ENCODE peak calls at places on chromosomes 16 and 17, in five cellular contexts. One of them, this sample, is unnamed.

GRCh38 chr17:47967607-47968252 is 3.2 kb upstream of the CDK5RAP3 start:
- DNase-seq in H1: no peak
- DNase-seq in dorsolateral prefrontal cortex: no peak
- DNase-seq in A549: peak
- DNase-seq in heart left ventricle: no peak
- DNase-seq in this sample: no peak

GRCh38 chr16:68005786-68006286 is 6.6 kb upstream of the DPEP2 start:
- DNase-seq in H1: no peak
- DNase-seq in dorsolateral prefrontal cortex: no peak
- DNase-seq in A549: no peak
- DNase-seq in heart left ventricle: peak
- DNase-seq in this sample: peak

GRCh38 chr17:58728831-58729230 is 26.8 kb upstream of the PPM1E start:
- DNase-seq in H1: no peak
- DNase-seq in dorsolateral prefrontal cortex: no peak
- DNase-seq in A549: no peak
- DNase-seq in heart left ventricle: no peak
- DNase-seq in this sample: no peak

GRCh38 chr16:1026057-1026783 is 44.6 kb downstream of the SOX8 start:
- DNase-seq in H1: no peak
- DNase-seq in dorsolateral prefrontal cortex: peak
- DNase-seq in A549: no peak
- DNase-seq in heart left ventricle: no peak
- DNase-seq in this sample: no peak

GRCh38 chr17:51435641-51436091 is 175.3 kb downstream of the UTP18 start:
- DNase-seq in H1: peak
- DNase-seq in dorsolateral prefrontal cortex: peak
- DNase-seq in A549: peak
- DNase-seq in heart left ventricle: no peak
- DNase-seq in this sample: no peak

GRCh38 chr16:66408181-66409048 is 18.7 kb upstream of the BEAN1 start:
- DNase-seq in H1: no peak
- DNase-seq in dorsolateral prefrontal cortex: no peak
- DNase-seq in A549: peak
- DNase-seq in heart left ventricle: peak
- DNase-seq in this sample: no peak

GRCh38 chr17:42667088-42667951 is 8.2 kb downstream of the TUBG2 start:
- DNase-seq in H1: no peak
- DNase-seq in dorsolateral prefrontal cortex: no peak
- DNase-seq in A549: peak
- DNase-seq in heart left ventricle: peak
- DNase-seq in this sample: no peak

GRCh38 chr17:70251704-70252103 is 82.4 kb downstream of the KCNJ2 start:
- DNase-seq in H1: no peak
- DNase-seq in dorsolateral prefrontal cortex: no peak
- DNase-seq in A549: no peak
- DNase-seq in heart left ventricle: no peak
- DNase-seq in this sample: no peak

GRCh38 chr16:1710811-1711507 is 5.0 kb downstream of the MAPK8IP3 start:
- DNase-seq in H1: no peak
- DNase-seq in dorsolateral prefrontal cortex: no peak
- DNase-seq in A549: no peak
- DNase-seq in heart left ventricle: no peak
- DNase-seq in this sample: no peak

GRCh38 chr16:85798283-85798776 is 1.0 kb downstream of the EMC8 start:
- DNase-seq in H1: no peak
- DNase-seq in dorsolateral prefrontal cortex: no peak
- DNase-seq in A549: no peak
- DNase-seq in heart left ventricle: no peak
- DNase-seq in this sample: no peak

GRCh38 chr16:82046941-82047340 is 11.9 kb downstream of the HSD17B2 start:
- DNase-seq in H1: no peak
- DNase-seq in dorsolateral prefrontal cortex: no peak
- DNase-seq in A549: no peak
- DNase-seq in heart left ventricle: no peak
- DNase-seq in this sample: no peak

GRCh38 chr16:981695-982151 is at the start of gene SOX8:
- DNase-seq in H1: no peak
- DNase-seq in dorsolateral prefrontal cortex: no peak
- DNase-seq in A549: no peak
- DNase-seq in heart left ventricle: no peak
- DNase-seq in this sample: no peak

GRCh38 chr16:67170168-67170947 is at the start of gene NOL3:
- DNase-seq in H1: no peak
- DNase-seq in dorsolateral prefrontal cortex: peak
- DNase-seq in A549: peak
- DNase-seq in heart left ventricle: peak
- DNase-seq in this sample: peak

GRCh38 chr17:58641937-58642336 is 49.9 kb downstream of the TEX14 start:
- DNase-seq in H1: no peak
- DNase-seq in dorsolateral prefrontal cortex: no peak
- DNase-seq in A549: no peak
- DNase-seq in heart left ventricle: no peak
- DNase-seq in this sample: no peak

GRCh38 chr16:24734382-24734781 is 4.9 kb downstream of the TNRC6A start:
- DNase-seq in H1: no peak
- DNase-seq in dorsolateral prefrontal cortex: no peak
- DNase-seq in A549: no peak
- DNase-seq in heart left ventricle: no peak
- DNase-seq in this sample: no peak

GRCh38 chr16:14356064-14356463 is 274.0 kb downstream of the PARN start:
- DNase-seq in H1: no peak
- DNase-seq in dorsolateral prefrontal cortex: no peak
- DNase-seq in A549: no peak
- DNase-seq in heart left ventricle: no peak
- DNase-seq in this sample: no peak

GRCh38 chr16:14360326-14361037 is 269.6 kb downstream of the PARN start:
- DNase-seq in H1: no peak
- DNase-seq in dorsolateral prefrontal cortex: no peak
- DNase-seq in A549: no peak
- DNase-seq in heart left ventricle: no peak
- DNase-seq in this sample: no peak

GRCh38 chr16:14358697-14359305 is 271.3 kb downstream of the PARN start:
- DNase-seq in H1: no peak
- DNase-seq in dorsolateral prefrontal cortex: no peak
- DNase-seq in A549: no peak
- DNase-seq in heart left ventricle: no peak
- DNase-seq in this sample: no peak

GRCh38 chr16:14354561-14355351 is 275.3 kb downstream of the PARN start:
- DNase-seq in H1: no peak
- DNase-seq in dorsolateral prefrontal cortex: no peak
- DNase-seq in A549: peak
- DNase-seq in heart left ventricle: no peak
- DNase-seq in this sample: no peak

GRCh38 chr16:14357328-14357727 is 272.7 kb downstream of the PARN start:
- DNase-seq in H1: no peak
- DNase-seq in dorsolateral prefrontal cortex: no peak
- DNase-seq in A549: no peak
- DNase-seq in heart left ventricle: no peak
- DNase-seq in this sample: no peak
- H3K27ac ChIP-seq in H1: no peak
- H3K27ac ChIP-seq in dorsolateral prefrontal cortex: no peak
- H3K27ac ChIP-seq in A549: peak
- H3K27ac ChIP-seq in heart left ventricle: no peak
- H3K27ac ChIP-seq in this sample: no peak

DNA sequence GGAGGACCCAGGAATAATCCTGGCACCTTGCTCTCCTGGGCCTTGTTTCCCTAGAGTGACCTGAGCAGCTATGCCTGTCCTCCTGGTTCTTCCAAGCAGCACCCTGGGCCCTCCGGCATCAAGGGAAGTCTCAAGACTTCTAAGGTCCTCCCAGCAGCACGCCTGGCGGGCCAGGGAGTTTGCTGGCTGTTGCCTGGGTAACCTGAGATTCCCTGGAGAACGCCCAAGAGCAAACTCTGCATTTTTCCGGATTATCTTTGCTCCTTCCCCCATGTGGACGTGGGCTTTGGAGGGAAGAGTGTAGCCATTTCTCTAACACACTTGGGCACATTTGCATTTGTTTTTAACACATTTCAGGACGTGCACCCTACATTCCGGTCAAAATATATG is 116.8 kb downstream of the ADCY9 start:
- DNase-seq in H1: no peak
- DNase-seq in dorsolateral prefrontal cortex: no peak
- DNase-seq in A549: peak
- DNase-seq in heart left ventricle: peak
- DNase-seq in this sample: no peak
- H3K4me3 ChIP-seq in H1: no peak
- H3K4me3 ChIP-seq in dorsolateral prefrontal cortex: no peak
- H3K4me3 ChIP-seq in A549: no peak
- H3K4me3 ChIP-seq in heart left ventricle: no peak
- H3K4me3 ChIP-seq in this sample: no peak

GRCh38 chr17:75318211-75318610 is 29.0 kb upstream of the SLC25A19 start:
- DNase-seq in H1: no peak
- DNase-seq in dorsolateral prefrontal cortex: no peak
- DNase-seq in A549: no peak
- DNase-seq in heart left ventricle: no peak
- DNase-seq in this sample: no peak

GRCh38 chr17:75315541-75316243 is 26.5 kb upstream of the SLC25A19 start:
- DNase-seq in H1: no peak
- DNase-seq in dorsolateral prefrontal cortex: no peak
- DNase-seq in A549: no peak
- DNase-seq in heart left ventricle: no peak
- DNase-seq in this sample: no peak

GRCh38 chr17:75317671-75318070 is 28.4 kb upstream of the SLC25A19 start:
- DNase-seq in H1: peak
- DNase-seq in dorsolateral prefrontal cortex: no peak
- DNase-seq in A549: no peak
- DNase-seq in heart left ventricle: no peak
- DNase-seq in this sample: no peak

GRCh38 chr17:75313941-75314550 is 24.8 kb upstream of the SLC25A19 start:
- DNase-seq in H1: no peak
- DNase-seq in dorsolateral prefrontal cortex: no peak
- DNase-seq in A549: no peak
- DNase-seq in heart left ventricle: no peak
- DNase-seq in this sample: no peak

DNA sequence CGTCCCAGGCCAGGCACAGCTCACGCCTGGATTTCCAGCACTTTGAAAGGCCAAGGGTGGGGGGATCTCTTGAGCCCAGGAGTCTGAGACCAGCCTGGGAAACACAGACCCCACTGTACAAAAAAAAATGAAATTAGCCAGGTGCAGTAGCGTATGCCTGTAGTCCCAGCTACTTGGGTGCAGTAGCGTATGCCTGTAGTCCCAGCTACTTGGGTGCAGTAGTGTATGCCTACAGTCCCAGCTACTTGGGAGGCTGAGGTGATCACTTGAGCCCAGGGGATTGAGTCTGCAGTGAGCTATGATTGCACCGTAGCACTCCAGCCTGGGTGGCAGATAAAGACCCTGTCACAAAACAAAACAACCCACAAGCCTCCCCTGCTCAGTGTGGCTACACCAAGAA is 27.0 kb upstream of the SLC25A19 start:
- DNase-seq in H1: no peak
- DNase-seq in dorsolateral prefrontal cortex: no peak
- DNase-seq in A549: no peak
- DNase-seq in heart left ventricle: no peak
- DNase-seq in this sample: no peak
- TF ChIP-seq CTCF in H1: no peak
- TF ChIP-seq CTCF in dorsolateral prefrontal cortex: no peak
- TF ChIP-seq CTCF in A549: no peak
- TF ChIP-seq CTCF in heart left ventricle: no peak
- TF ChIP-seq CTCF in this sample: no peak

GRCh38 chr17:81481815-81482505 is 30.6 kb downstream of the ACTG1 start:
- DNase-seq in H1: no peak
- DNase-seq in dorsolateral prefrontal cortex: no peak
- DNase-seq in A549: no peak
- DNase-seq in heart left ventricle: no peak
- DNase-seq in this sample: no peak

GRCh38 chr17:81480140-81480917 is 32.3 kb downstream of the ACTG1 start:
- DNase-seq in H1: no peak
- DNase-seq in dorsolateral prefrontal cortex: no peak
- DNase-seq in A549: peak
- DNase-seq in heart left ventricle: peak
- DNase-seq in this sample: no peak

GRCh38 chr17:81482673-81483072 is 29.9 kb downstream of the ACTG1 start:
- DNase-seq in H1: no peak
- DNase-seq in dorsolateral prefrontal cortex: no peak
- DNase-seq in A549: no peak
- DNase-seq in heart left ventricle: no peak
- DNase-seq in this sample: no peak

GRCh38 chr17:81479672-81480071 is 32.9 kb downstream of the ACTG1 start:
- DNase-seq in H1: no peak
- DNase-seq in dorsolateral prefrontal cortex: no peak
- DNase-seq in A549: no peak
- DNase-seq in heart left ventricle: no peak
- DNase-seq in this sample: no peak

GRCh38 chr17:81481011-81481799 is 31.4 kb downstream of the ACTG1 start:
- DNase-seq in H1: no peak
- DNase-seq in dorsolateral prefrontal cortex: peak
- DNase-seq in A549: peak
- DNase-seq in heart left ventricle: peak
- DNase-seq in this sample: no peak
- H3K27ac ChIP-seq in H1: no peak
- H3K27ac ChIP-seq in dorsolateral prefrontal cortex: peak
- H3K27ac ChIP-seq in A549: peak
- H3K27ac ChIP-seq in heart left ventricle: peak
- H3K27ac ChIP-seq in this sample: no peak

GRCh38 chr17:2058521-2059124 is 3.7 kb downstream of the HIC1 start:
- DNase-seq in H1: no peak
- DNase-seq in dorsolateral prefrontal cortex: no peak
- DNase-seq in A549: peak
- DNase-seq in heart left ventricle: peak
- DNase-seq in this sample: no peak

GRCh38 chr17:2059837-2060658 is 5.1 kb downstream of the HIC1 start:
- DNase-seq in H1: no peak
- DNase-seq in dorsolateral prefrontal cortex: no peak
- DNase-seq in A549: no peak
- DNase-seq in heart left ventricle: no peak
- DNase-seq in this sample: no peak

GRCh38 chr17:2057714-2058520 is 3.0 kb downstream of the HIC1 start:
- DNase-seq in H1: no peak
- DNase-seq in dorsolateral prefrontal cortex: no peak
- DNase-seq in A549: no peak
- DNase-seq in heart left ventricle: no peak
- DNase-seq in this sample: no peak

GRCh38 chr17:2060681-2061440 is 6.0 kb downstream of the HIC1 start:
- DNase-seq in H1: no peak
- DNase-seq in dorsolateral prefrontal cortex: no peak
- DNase-seq in A549: no peak
- DNase-seq in heart left ventricle: peak
- DNase-seq in this sample: no peak

GRCh38 chr17:2059125-2059836 is 4.4 kb downstream of the HIC1 start:
- DNase-seq in H1: no peak
- DNase-seq in dorsolateral prefrontal cortex: no peak
- DNase-seq in A549: no peak
- DNase-seq in heart left ventricle: peak
- DNase-seq in this sample: no peak
- H3K4me3 ChIP-seq in H1: no peak
- H3K4me3 ChIP-seq in dorsolateral prefrontal cortex: peak
- H3K4me3 ChIP-seq in A549: no peak
- H3K4me3 ChIP-seq in heart left ventricle: peak
- H3K4me3 ChIP-seq in this sample: no peak